ENCODE peak calls at places on chromosomes 6 and 20, in six cellular contexts. S, D, C, R, Z and P are unnamed samples. For H3K4me1, the result is how much of the 10 kb centered on the place peaks cover.

GRCh38 chr20:11054266-11055025 is 380.6 kb upstream of the JAG1 start:
- DNase-seq in S (no peak), D (no peak), C (no peak), R (no peak), Z (no peak), P (no peak)

GRCh38 chr20:43774754-43775153 is 48.0 kb upstream of the GTSF1L start:
- DNase-seq in S (peak), D (no peak), C (no peak), R (no peak), Z (no peak), P (no peak)

GRCh38 chr6:119166024-119166782 is 87.7 kb upstream of the FAM184A start:
- DNase-seq in S (no peak), D (no peak), C (no peak), R (no peak), Z (no peak), P (no peak)

GRCh38 chr6:38612386-38612965 is 27.3 kb downstream of the BTBD9 start:
- DNase-seq in S (no peak), D (peak), C (no peak), R (no peak), Z (no peak), P (no peak)

GRCh38 chr20:61598586-61598985 is 346.5 kb downstream of the CDH4 start:
- DNase-seq in S (no peak), D (no peak), C (no peak), R (no peak), Z (no peak), P (no peak)

GRCh38 chr6:36727491-36728021 is 29.9 kb downstream of the RAB44 start:
- DNase-seq in S (no peak), D (peak), C (no peak), R (no peak), Z (no peak), P (no peak)

GRCh38 chr20:48962976-48963730 is 41.6 kb downstream of the ARFGEF2 start:
- DNase-seq in S (no peak), D (no peak), C (no peak), R (no peak), Z (peak), P (no peak)

GRCh38 chr6:150282806-150283205 is 86.0 kb upstream of the IYD start:
- DNase-seq in S (no peak), D (peak), C (no peak), R (no peak), Z (no peak), P (no peak)

GRCh38 chr6:45816674-45817297 is 198.9 kb downstream of the CLIC5 start:
- DNase-seq in S (no peak), D (peak), C (no peak), R (no peak), Z (no peak), P (no peak)

GRCh38 chr6:113359155-113360140 is 497.7 kb upstream of the MARCKS start:
- DNase-seq in S (no peak), D (peak), C (no peak), R (no peak), Z (no peak), P (peak)

GRCh38 chr20:63697357-63697867 is 960 bp downstream of the TNFRSF6B start:
- DNase-seq in S (peak), D (no peak), C (no peak), R (no peak), Z (peak), P (no peak)

GRCh38 chr20:58246346-58246745 is 17.9 kb upstream of the ANKRD60 start:
- DNase-seq in S (peak), D (no peak), C (no peak), R (no peak), Z (no peak), P (no peak)

GRCh38 chr20:53597085-53597482 is 3.4 kb upstream of the ZNF217 start:
- DNase-seq in S (peak), D (no peak), C (no peak), R (no peak), Z (no peak), P (peak)

GRCh38 chr6:142233945-142234682 is 67.7 kb upstream of the ADGRG6 start:
- DNase-seq in S (no peak), D (no peak), C (no peak), R (no peak), Z (no peak), P (no peak)

GRCh38 chr20:7195704-7196103 is 428.2 kb downstream of the BMP2 start:
- DNase-seq in S (no peak), D (no peak), C (no peak), R (no peak), Z (no peak), P (no peak)

GRCh38 chr20:44646641-44647274 is 4.7 kb downstream of the ADA start:
- DNase-seq in S (no peak), D (peak), C (no peak), R (no peak), Z (peak), P (no peak)

GRCh38 chr6:95648636-95649035 is 71.3 kb downstream of the MANEA start:
- DNase-seq in S (no peak), D (no peak), C (no peak), R (no peak), Z (no peak), P (no peak)

GRCh38 chr20:49880177-49880576 is 35.2 kb downstream of the SPATA2 start:
- DNase-seq in S (no peak), D (peak), C (no peak), R (no peak), Z (no peak), P (peak)

GRCh38 chr6:107198631-107199416 is 83.5 kb upstream of the BEND3 start:
- DNase-seq in S (no peak), D (no peak), C (no peak), R (no peak), Z (no peak), P (no peak)

GRCh38 chr6:6749791-6750434 is 161.4 kb downstream of the LY86 start:
- DNase-seq in S (peak), D (peak), C (peak), R (peak), Z (peak), P (peak)

GRCh38 chr6:91298543-91299145 is 711.8 kb upstream of the MAP3K7 start:
- DNase-seq in S (no peak), D (no peak), C (no peak), R (no peak), Z (no peak), P (no peak)

GRCh38 chr6:49325901-49326300 is 137.2 kb downstream of the MMUT start:
- DNase-seq in S (no peak), D (no peak), C (no peak), R (no peak), Z (no peak), P (no peak)

GRCh38 chr6:14876778-14877613 is 368.9 kb upstream of the JARID2 start:
- DNase-seq in S (no peak), D (peak), C (no peak), R (peak), Z (no peak), P (no peak)

GRCh38 chr20:54477556-54477955 is 2.2 kb downstream of the DOK5 start:
- DNase-seq in S (no peak), D (peak), C (no peak), R (no peak), Z (no peak), P (no peak)

GRCh38 chr6:106413722-106414121 is 53.2 kb downstream of the CRYBG1 start:
- DNase-seq in S (no peak), D (no peak), C (no peak), R (no peak), Z (no peak), P (no peak)

GRCh38 chr6:35046098-35046497 is 95.0 kb downstream of the TCP11 start:
- DNase-seq in S (no peak), D (no peak), C (no peak), R (no peak), Z (no peak), P (no peak)
- H3K4me1 ChIP-seq in S (under half), D (under half), C (half or more), R (under half), Z (half or more), P (half or more)

DNA sequence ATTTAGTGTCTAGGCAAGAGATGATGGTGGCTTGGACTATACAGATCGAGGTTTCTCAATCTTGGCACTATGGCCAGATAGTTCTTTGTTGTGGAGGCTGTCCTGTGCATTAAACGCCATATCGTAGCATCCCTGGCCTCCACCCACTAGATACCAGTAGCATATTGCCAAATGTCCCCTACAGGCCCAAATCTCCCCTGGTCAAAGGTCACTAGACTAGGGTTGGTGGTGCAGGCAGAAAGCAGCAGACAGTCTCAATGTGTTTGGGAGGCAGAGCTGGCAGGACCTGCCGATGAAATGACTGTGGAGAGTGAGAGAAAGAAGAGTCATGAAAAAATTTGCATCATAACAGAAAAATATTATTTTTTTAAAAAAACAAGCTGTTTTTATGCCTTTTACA is 63.0 kb downstream of the TRAM2 start:
- DNase-seq in S (no peak), D (no peak), C (no peak), R (no peak), Z (no peak), P (no peak)
- H3K4me1 ChIP-seq in S (under half), D (half or more), C (half or more), R (half or more), Z (under half), P (under half)

GRCh38 chr20:32358632-32358882 is 426 bp downstream of the ASXL1 start:
- DNase-seq in S (no peak), D (no peak), C (no peak), R (no peak), Z (no peak), P (no peak)

GRCh38 chr20:32358883-32359632 is 927 bp downstream of the ASXL1 start:
- DNase-seq in S (peak), D (peak), C (peak), R (peak), Z (peak), P (peak)

GRCh38 chr20:32359633-32360332 is 1.7 kb downstream of the ASXL1 start:
- DNase-seq in S (no peak), D (peak), C (no peak), R (no peak), Z (no peak), P (no peak)

GRCh38 chr20:32356935-32357868 is 929 bp upstream of the ASXL1 start:
- DNase-seq in S (no peak), D (peak), C (no peak), R (peak), Z (peak), P (no peak)

GRCh38 chr20:32357869-32358631 is at the start of gene ASXL1:
- DNase-seq in S (peak), D (peak), C (peak), R (peak), Z (peak), P (peak)
- H3K4me1 ChIP-seq in S (under half), D (under half), C (under half), R (under half), Z (under half), P (under half)

DNA sequence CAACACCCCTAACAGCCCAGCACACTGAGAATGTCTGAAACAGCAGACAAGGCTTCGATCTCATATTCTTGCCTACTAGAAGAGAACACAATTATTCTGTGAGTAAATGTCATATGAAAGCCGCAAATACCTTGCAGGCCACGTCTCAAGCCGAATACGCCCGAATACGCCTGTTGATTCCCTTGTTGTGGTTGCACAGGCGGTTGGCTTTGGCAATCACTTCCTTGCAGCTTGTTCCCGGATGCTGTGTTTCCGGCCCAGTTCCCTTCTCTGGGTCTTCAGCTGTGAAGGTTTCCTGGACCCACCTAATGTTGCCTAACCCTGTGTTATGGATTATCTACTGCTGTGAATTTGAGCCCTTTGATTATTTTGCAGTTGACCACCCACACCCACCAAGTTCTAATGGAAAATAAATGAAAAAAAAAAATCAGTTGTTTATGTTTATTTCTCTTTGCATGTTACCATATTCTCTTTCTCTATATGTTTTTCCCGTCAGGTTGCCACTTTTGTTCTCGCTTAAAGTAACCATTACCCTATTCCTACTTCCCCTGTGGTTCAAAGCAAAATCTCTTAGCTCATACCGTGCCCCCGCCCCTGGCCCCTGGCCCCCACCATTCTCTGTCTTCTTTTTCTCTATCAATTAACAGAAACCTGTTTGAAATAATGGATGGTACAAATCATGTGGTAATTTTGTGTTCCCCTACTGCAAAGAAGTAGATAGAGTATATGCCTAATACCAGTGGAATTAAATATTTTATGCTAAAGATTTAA is 172.4 kb downstream of the ADGB start:
- DNase-seq in S (no peak), D (no peak), C (no peak), R (no peak), Z (peak), P (no peak)
- H3K4me1 ChIP-seq in S (under half), D (under half), C (under half), R (under half), Z (under half), P (under half)

GRCh38 chr6:166954118-166954713 is 2.1 kb downstream of the RNASET2 start:
- DNase-seq in S (peak), D (no peak), C (no peak), R (no peak), Z (peak), P (no peak)
- H3K4me1 ChIP-seq in S (under half), D (under half), C (under half), R (under half), Z (under half), P (half or more)

DNA sequence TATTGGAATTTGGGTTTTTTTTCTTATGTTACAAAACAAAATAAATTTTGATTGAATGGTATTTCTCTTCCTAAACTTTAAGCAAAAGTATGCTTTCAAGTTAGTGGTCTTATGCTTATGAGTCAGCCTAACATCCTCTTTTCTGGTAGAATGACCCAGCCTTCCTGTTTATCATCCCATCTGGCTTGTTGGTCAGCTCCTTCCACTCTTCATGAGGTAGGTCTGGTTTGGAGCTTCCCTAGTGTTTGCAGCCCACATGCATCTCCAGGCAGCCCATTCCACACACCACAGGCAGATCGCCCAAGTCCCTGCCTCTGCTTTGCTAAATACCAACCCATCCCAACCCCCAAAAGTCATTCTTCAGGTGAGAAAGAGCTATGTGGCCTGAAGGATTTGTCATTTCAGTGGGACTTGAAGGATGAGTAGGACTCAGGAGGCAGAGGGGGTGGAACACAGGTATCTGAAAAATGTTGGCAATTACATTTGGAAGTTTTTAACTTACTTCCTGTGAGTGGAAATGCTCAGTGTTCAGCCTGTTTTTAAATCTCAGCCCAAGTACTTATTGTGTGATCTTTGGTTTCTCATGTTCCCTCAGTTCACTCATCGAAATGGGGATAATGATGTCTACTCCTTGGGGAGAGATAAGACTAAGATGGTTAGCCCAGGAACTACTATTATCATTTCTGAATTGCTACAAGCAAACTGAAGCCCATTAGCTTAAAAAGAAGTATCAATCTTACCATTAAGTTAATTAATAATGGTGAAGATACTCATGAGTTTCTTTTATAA is 294.0 kb downstream of the ADGB start:
- DNase-seq in S (no peak), D (peak), C (no peak), R (no peak), Z (no peak), P (no peak)
- H3K4me1 ChIP-seq in S (under half), D (under half), C (under half), R (under half), Z (under half), P (under half)

GRCh38 chr20:23128461-23129125 is 42.5 kb upstream of the CD93 start:
- DNase-seq in S (no peak), D (no peak), C (no peak), R (no peak), Z (no peak), P (no peak)
- H3K4me1 ChIP-seq in S (under half), D (under half), C (under half), R (under half), Z (under half), P (under half)

GRCh38 chr20:38272398-38272797 is 11.9 kb upstream of the KIAA1755 start:
- DNase-seq in S (no peak), D (peak), C (no peak), R (peak), Z (no peak), P (no peak)
- H3K4me1 ChIP-seq in S (under half), D (under half), C (half or more), R (under half), Z (under half), P (under half)